ENCODE peak calls at places on chromosomes 12 and 14, in nine cellular contexts. H is brain microvascular endothelial cell, P is Peyer's patch, Y is AG09309, Q is heart left ventricle, M is fibroblast of lung, L is cardiac fibroblast, S is A549, O is gastrocnemius medialis. G is an unnamed sample.

GRCh38 chr12:96078281-96078761 is 42.9 kb upstream of the LTA4H start:
- DNase-seq in H (no peak), P (no peak), Y (no peak), Q (peak), M (no peak), L (peak), S (no peak), O (peak), G (no peak)

GRCh38 chr12:110893956-110894355 is 26.4 kb downstream of the MYL2 start:
- DNase-seq in H (no peak), P (no peak), Y (no peak), Q (no peak), M (no peak), L (no peak), S (no peak), O (no peak), G (no peak)

GRCh38 chr12:122081108-122081696 is 2.6 kb downstream of the MLXIP start:
- DNase-seq in H (no peak), P (peak), Y (no peak), Q (no peak), M (peak), L (peak), S (no peak), O (peak), G (no peak)

GRCh38 chr14:84592770-84593169 is 937.2 kb upstream of the FLRT2 start:
- DNase-seq in H (no peak), P (no peak), Y (no peak), Q (no peak), M (no peak), L (no peak), S (no peak), O (no peak), G (no peak)

GRCh38 chr12:82873951-82874350 is 187.2 kb downstream of the TMTC2 start:
- DNase-seq in H (no peak), P (no peak), Y (no peak), Q (no peak), M (peak), L (no peak), S (no peak), O (no peak), G (no peak)

GRCh38 chr12:11684393-11684792 is 34.9 kb downstream of the ETV6 start:
- DNase-seq in H (no peak), P (no peak), Y (no peak), Q (no peak), M (no peak), L (peak), S (no peak), O (no peak), G (no peak)

GRCh38 chr14:105176513-105176912 is 4.6 kb downstream of the NUDT14 start:
- DNase-seq in H (no peak), P (no peak), Y (no peak), Q (no peak), M (no peak), L (no peak), S (no peak), O (no peak), G (no peak)

GRCh38 chr14:26531894-26532293 is 65.9 kb downstream of the NOVA1 start:
- DNase-seq in H (peak), P (no peak), Y (no peak), Q (no peak), M (peak), L (peak), S (peak), O (no peak), G (no peak)

GRCh38 chr12:79618848-79619404 is 71.8 kb downstream of the PAWR start:
- DNase-seq in H (peak), P (no peak), Y (no peak), Q (no peak), M (peak), L (peak), S (no peak), O (no peak), G (no peak)

GRCh38 chr14:65219353-65219752 is 117.0 kb upstream of the MAX start:
- DNase-seq in H (no peak), P (no peak), Y (no peak), Q (no peak), M (no peak), L (no peak), S (no peak), O (no peak), G (no peak)

GRCh38 chr12:103505371-103506236 is 9.8 kb upstream of the C12orf42 start:
- DNase-seq in H (no peak), P (no peak), Y (no peak), Q (no peak), M (no peak), L (no peak), S (no peak), O (no peak), G (no peak)

GRCh38 chr12:34399631-34400422 is 377.5 kb downstream of the ALG10 start:
- DNase-seq in H (no peak), P (peak), Y (no peak), Q (peak), M (no peak), L (no peak), S (no peak), O (peak), G (no peak)

GRCh38 chr14:68449565-68450295 is 343.1 kb downstream of the ZFP36L1 start:
- DNase-seq in H (no peak), P (no peak), Y (no peak), Q (no peak), M (no peak), L (peak), S (no peak), O (no peak), G (no peak)

GRCh38 chr12:1474059-1474537 is 120.3 kb downstream of the FBXL14 start:
- DNase-seq in H (peak), P (no peak), Y (peak), Q (no peak), M (peak), L (peak), S (peak), O (no peak), G (peak)

GRCh38 chr12:51533799-51534198 is 57.2 kb upstream of the SCN8A start:
- DNase-seq in H (no peak), P (no peak), Y (no peak), Q (no peak), M (peak), L (peak), S (no peak), O (no peak), G (no peak)

GRCh38 chr12:117836999-117837736 is 131.6 kb downstream of the KSR2 start:
- DNase-seq in H (peak), P (peak), Y (peak), Q (peak), M (peak), L (peak), S (peak), O (peak), G (peak)

GRCh38 chr14:104507443-104507842 is 72.1 kb upstream of the C14orf180 start:
- DNase-seq in H (no peak), P (no peak), Y (no peak), Q (peak), M (no peak), L (no peak), S (no peak), O (no peak), G (no peak)

GRCh38 chr14:105467942-105468471 is 6.6 kb upstream of the CRIP2 start:
- DNase-seq in H (no peak), P (no peak), Y (no peak), Q (no peak), M (no peak), L (no peak), S (no peak), O (no peak), G (no peak)

GRCh38 chr12:94813314-94813713 is 163.0 kb upstream of the TMCC3 start:
- DNase-seq in H (no peak), P (no peak), Y (no peak), Q (no peak), M (peak), L (no peak), S (no peak), O (no peak), G (no peak)

GRCh38 chr14:83960832-83961512 is 1569.0 kb upstream of the FLRT2 start:
- DNase-seq in H (no peak), P (no peak), Y (no peak), Q (no peak), M (no peak), L (no peak), S (no peak), O (no peak), G (no peak)

GRCh38 chr14:94384342-94384741 is 4.1 kb downstream of the SERPINA1 start:
- DNase-seq in H (no peak), P (no peak), Y (no peak), Q (no peak), M (no peak), L (no peak), S (no peak), O (no peak), G (no peak)

GRCh38 chr12:15558915-15559528 is 230.2 kb downstream of the EPS8 start:
- DNase-seq in H (peak), P (no peak), Y (peak), Q (no peak), M (peak), L (peak), S (no peak), O (no peak), G (no peak)

GRCh38 chr14:57884175-57884574 is 18.3 kb upstream of the SLC35F4 start:
- DNase-seq in H (no peak), P (no peak), Y (no peak), Q (no peak), M (no peak), L (peak), S (no peak), O (no peak), G (no peak)
- TF ChIP-seq CTCF in H (peak), P (no peak), Y (peak), Q (no peak), M (peak), L (peak), S (peak), O (no peak), G (no peak)

GRCh38 chr12:6535960-6536847 is 1.9 kb downstream of the GAPDH start:
- DNase-seq in H (no peak), P (no peak), Y (no peak), Q (no peak), M (no peak), L (peak), S (no peak), O (no peak), G (no peak)
- H3K4me3 ChIP-seq in H (peak), P (peak), Y (peak), Q (peak), M (peak), L (peak), S (peak), O (peak), G (peak)

DNA sequence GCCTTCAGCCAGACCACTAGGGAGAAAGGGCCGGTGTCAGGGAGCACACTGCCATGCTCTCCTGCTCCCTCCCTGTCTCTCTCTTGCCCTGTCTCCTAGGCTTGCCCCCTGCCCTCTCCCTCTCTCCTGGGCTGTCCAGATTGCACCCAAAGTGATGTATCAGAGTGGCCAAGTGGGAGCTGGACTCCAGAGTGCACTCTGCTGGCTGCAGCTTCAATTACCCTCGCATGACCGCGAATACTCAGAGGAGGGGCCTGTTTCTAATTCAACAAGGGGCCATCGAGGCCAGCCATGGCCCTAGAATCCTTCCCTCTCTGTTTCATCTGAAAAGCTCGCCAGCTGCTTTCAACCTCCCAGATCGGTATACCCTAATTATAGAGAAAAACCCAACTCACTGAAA is 206.4 kb upstream of the FKBP4 start:
- DNase-seq in H (no peak), P (no peak), Y (no peak), Q (no peak), M (no peak), L (no peak), S (no peak), O (no peak), G (no peak)
- TF ChIP-seq CTCF in H (no peak), P (no peak), Y (no peak), Q (no peak), M (no peak), L (no peak), S (no peak), O (no peak), G (no peak)

GRCh38 chr12:57260366-57260765 is 9.4 kb upstream of the STAC3 start:
- DNase-seq in H (no peak), P (no peak), Y (no peak), Q (no peak), M (no peak), L (no peak), S (no peak), O (no peak), G (no peak)
- H3K4me3 ChIP-seq in H (no peak), P (no peak), Y (no peak), Q (no peak), M (no peak), L (no peak), S (no peak), O (no peak), G (no peak)

GRCh38 chr12:22275847-22276246 is 58.7 kb downstream of the ST8SIA1 start:
- DNase-seq in H (peak), P (peak), Y (peak), Q (peak), M (peak), L (peak), S (peak), O (peak), G (peak)
- TF ChIP-seq CTCF in H (no peak), P (no peak), Y (no peak), Q (no peak), M (no peak), L (no peak), S (no peak), O (no peak), G (no peak)

GRCh38 chr12:53218551-53219114 is 11.6 kb upstream of the ITGB7 start:
- DNase-seq in H (no peak), P (peak), Y (no peak), Q (no peak), M (peak), L (no peak), S (no peak), O (no peak), G (no peak)

GRCh38 chr12:53219116-53219955 is 12.3 kb upstream of the ITGB7 start:
- DNase-seq in H (peak), P (peak), Y (no peak), Q (peak), M (peak), L (peak), S (peak), O (no peak), G (no peak)

GRCh38 chr12:53219956-53220856 is 11.8 kb downstream of the RARG start:
- DNase-seq in H (peak), P (peak), Y (no peak), Q (peak), M (peak), L (peak), S (peak), O (no peak), G (no peak)

GRCh38 chr12:53217049-53217929 is 10.2 kb upstream of the ITGB7 start:
- DNase-seq in H (no peak), P (peak), Y (no peak), Q (peak), M (peak), L (peak), S (no peak), O (peak), G (no peak)

DNA sequence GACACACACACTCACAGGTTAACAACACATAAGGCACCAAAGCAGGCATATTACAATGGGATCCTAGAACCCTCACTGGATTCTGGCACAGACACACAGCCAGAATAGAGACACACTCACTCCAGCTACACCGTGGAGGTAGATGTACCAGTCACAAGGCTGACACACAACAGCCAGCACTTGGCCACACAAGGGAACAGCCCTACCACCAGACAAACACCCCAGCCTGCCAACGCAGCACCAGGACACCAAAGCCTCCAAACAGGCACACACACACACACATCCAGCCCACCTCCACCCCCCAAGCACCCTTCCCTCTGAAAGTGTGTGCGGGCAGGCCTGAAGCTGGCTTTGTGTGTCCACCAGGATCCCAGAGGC is 10.9 kb upstream of the ITGB7 start:
- DNase-seq in H (peak), P (peak), Y (no peak), Q (no peak), M (no peak), L (peak), S (no peak), O (no peak), G (no peak)
- H3K4me3 ChIP-seq in H (peak), P (no peak), Y (peak), Q (peak), M (peak), L (peak), S (no peak), O (peak), G (peak)

DNA sequence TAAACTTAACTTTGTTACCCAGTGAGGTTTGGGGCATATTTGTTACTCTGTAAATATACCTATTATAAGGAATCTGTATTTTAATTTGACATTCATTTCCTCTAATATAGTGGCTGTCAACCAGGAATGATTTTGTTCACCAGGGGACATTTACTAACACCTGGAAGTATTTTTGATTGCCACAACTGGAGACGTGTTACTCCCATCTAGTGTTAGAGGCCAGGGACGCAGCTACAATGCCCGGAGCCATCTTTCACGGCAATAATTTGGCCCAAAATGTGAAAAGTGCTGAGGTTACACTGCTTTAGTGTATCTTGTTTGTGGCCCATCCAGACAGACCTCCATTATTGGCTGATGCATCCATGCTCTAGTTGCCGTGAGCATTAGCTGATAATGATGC is 881.3 kb upstream of the ATXN7L3B start:
- DNase-seq in H (no peak), P (no peak), Y (no peak), Q (no peak), M (no peak), L (no peak), S (no peak), O (no peak), G (no peak)
- TF ChIP-seq CTCF in H (peak), P (no peak), Y (no peak), Q (no peak), M (no peak), L (no peak), S (no peak), O (no peak), G (no peak)

G was measured in HFF-Myc.